ENCODE peak calls at places on chromosomes 11 and 22, in four cellular contexts. One of them, this sample, is unnamed.

GRCh38 chr11:73151371-73151870 is 9.3 kb upstream of the FCHSD2 start:
- DNase-seq in GM23338: no peak
- DNase-seq in brain microvascular endothelial cell: no peak
- DNase-seq in upper lobe of right lung: no peak
- DNase-seq in this sample: no peak

GRCh38 chr11:19013181-19013857 is 47.2 kb downstream of the MRGPRX2 start:
- DNase-seq in GM23338: peak
- DNase-seq in upper lobe of right lung: no peak
- DNase-seq in brain microvascular endothelial cell: no peak
- DNase-seq in this sample: no peak

GRCh38 chr22:20498913-20499312 is 3.3 kb upstream of the KLHL22 start:
- DNase-seq in upper lobe of right lung: no peak
- DNase-seq in GM23338: no peak
- DNase-seq in brain microvascular endothelial cell: no peak
- DNase-seq in this sample: no peak

GRCh38 chr11:86926975-86927374 is 28.2 kb downstream of the FZD4 start:
- DNase-seq in upper lobe of right lung: no peak
- DNase-seq in GM23338: no peak
- DNase-seq in brain microvascular endothelial cell: no peak
- DNase-seq in this sample: no peak

GRCh38 chr11:128627666-128628342 is 40.4 kb upstream of the ETS1 start:
- DNase-seq in brain microvascular endothelial cell: no peak
- DNase-seq in GM23338: peak
- DNase-seq in upper lobe of right lung: no peak
- DNase-seq in this sample: no peak

GRCh38 chr22:24169439-24170058 is 11.7 kb upstream of the SUSD2 start:
- DNase-seq in GM23338: no peak
- DNase-seq in brain microvascular endothelial cell: no peak
- DNase-seq in upper lobe of right lung: no peak
- DNase-seq in this sample: no peak

GRCh38 chr11:104883342-104883741 is 14.9 kb downstream of the CASP12 start:
- DNase-seq in brain microvascular endothelial cell: no peak
- DNase-seq in GM23338: no peak
- DNase-seq in upper lobe of right lung: no peak
- DNase-seq in this sample: no peak

GRCh38 chr11:117907276-117908110 is 21.7 kb downstream of the TMPRSS13 start:
- DNase-seq in upper lobe of right lung: peak
- DNase-seq in brain microvascular endothelial cell: peak
- DNase-seq in GM23338: peak
- DNase-seq in this sample: peak

GRCh38 chr11:118609380-118610219 is 2.2 kb downstream of the PHLDB1 start:
- DNase-seq in upper lobe of right lung: no peak
- DNase-seq in GM23338: peak
- DNase-seq in brain microvascular endothelial cell: no peak
- DNase-seq in this sample: no peak

GRCh38 chr11:79794057-79794456 is 353.2 kb upstream of the TENM4 start:
- DNase-seq in brain microvascular endothelial cell: no peak
- DNase-seq in upper lobe of right lung: no peak
- DNase-seq in GM23338: no peak
- DNase-seq in this sample: no peak

GRCh38 chr11:34161812-34162506 is 56.5 kb downstream of the NAT10 start:
- DNase-seq in brain microvascular endothelial cell: peak
- DNase-seq in upper lobe of right lung: no peak
- DNase-seq in GM23338: no peak
- DNase-seq in this sample: no peak
- H3K27ac ChIP-seq in brain microvascular endothelial cell: no peak
- H3K27ac ChIP-seq in upper lobe of right lung: no peak
- H3K27ac ChIP-seq in GM23338: no peak
- H3K27ac ChIP-seq in this sample: no peak

DNA sequence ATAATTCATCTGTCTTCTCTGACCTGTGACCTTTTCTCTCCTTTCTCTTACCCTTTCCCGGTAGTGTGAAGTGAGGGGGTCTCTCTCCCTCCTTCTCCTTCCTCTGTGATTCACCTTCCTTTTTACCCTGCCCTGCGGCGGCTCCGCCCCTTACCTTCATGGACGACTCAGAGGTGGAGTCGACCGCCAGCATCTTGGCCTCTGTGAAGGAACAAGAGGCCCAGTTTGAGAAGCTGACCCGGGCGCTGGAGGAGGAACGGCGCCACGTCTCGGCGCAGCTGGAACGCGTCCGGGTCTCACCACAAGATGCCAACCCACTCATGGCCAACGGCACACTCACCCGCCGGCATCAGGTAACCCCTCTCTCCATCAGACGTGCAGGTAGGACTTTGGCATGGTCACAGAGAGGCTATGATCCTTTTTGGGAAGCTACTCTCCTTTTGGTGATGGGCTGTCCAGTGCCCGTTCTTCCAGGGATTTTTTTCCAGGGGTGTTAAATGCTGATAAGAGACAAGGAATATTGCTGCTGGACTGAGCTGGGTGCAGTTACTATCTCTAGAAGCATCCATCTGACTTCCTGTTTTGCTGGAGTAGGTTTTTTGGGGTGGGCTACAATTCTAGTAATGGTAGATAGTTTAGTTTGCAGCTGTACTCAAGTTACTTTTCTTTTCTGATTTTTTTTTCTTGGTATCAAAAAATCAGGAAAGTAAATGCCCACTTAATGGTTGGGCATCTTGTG is 29.9 kb downstream of the CTNND1 start:
- DNase-seq in GM23338: no peak
- DNase-seq in upper lobe of right lung: no peak
- DNase-seq in brain microvascular endothelial cell: no peak
- DNase-seq in this sample: no peak
- H3K27ac ChIP-seq in GM23338: peak
- H3K27ac ChIP-seq in upper lobe of right lung: peak
- H3K27ac ChIP-seq in brain microvascular endothelial cell: no peak
- H3K27ac ChIP-seq in this sample: peak

GRCh38 chr22:46149493-46149997 is 781 bp upstream of the PPARA start:
- DNase-seq in brain microvascular endothelial cell: no peak
- DNase-seq in GM23338: peak
- DNase-seq in upper lobe of right lung: peak
- DNase-seq in this sample: no peak
- H3K27ac ChIP-seq in brain microvascular endothelial cell: no peak
- H3K27ac ChIP-seq in GM23338: no peak
- H3K27ac ChIP-seq in upper lobe of right lung: peak
- H3K27ac ChIP-seq in this sample: no peak

GRCh38 chr22:39252461-39253391 is 7.9 kb upstream of the PDGFB start:
- DNase-seq in brain microvascular endothelial cell: no peak
- DNase-seq in GM23338: peak
- DNase-seq in upper lobe of right lung: no peak
- DNase-seq in this sample: no peak

GRCh38 chr22:39255449-39256185 is 10.8 kb upstream of the PDGFB start:
- DNase-seq in brain microvascular endothelial cell: no peak
- DNase-seq in GM23338: no peak
- DNase-seq in upper lobe of right lung: no peak
- DNase-seq in this sample: no peak

GRCh38 chr22:39254789-39255298 is 10.1 kb upstream of the PDGFB start:
- DNase-seq in GM23338: no peak
- DNase-seq in upper lobe of right lung: no peak
- DNase-seq in brain microvascular endothelial cell: peak
- DNase-seq in this sample: no peak

GRCh38 chr22:39253427-39254070 is 8.8 kb upstream of the PDGFB start:
- DNase-seq in upper lobe of right lung: no peak
- DNase-seq in brain microvascular endothelial cell: peak
- DNase-seq in GM23338: peak
- DNase-seq in this sample: peak

DNA sequence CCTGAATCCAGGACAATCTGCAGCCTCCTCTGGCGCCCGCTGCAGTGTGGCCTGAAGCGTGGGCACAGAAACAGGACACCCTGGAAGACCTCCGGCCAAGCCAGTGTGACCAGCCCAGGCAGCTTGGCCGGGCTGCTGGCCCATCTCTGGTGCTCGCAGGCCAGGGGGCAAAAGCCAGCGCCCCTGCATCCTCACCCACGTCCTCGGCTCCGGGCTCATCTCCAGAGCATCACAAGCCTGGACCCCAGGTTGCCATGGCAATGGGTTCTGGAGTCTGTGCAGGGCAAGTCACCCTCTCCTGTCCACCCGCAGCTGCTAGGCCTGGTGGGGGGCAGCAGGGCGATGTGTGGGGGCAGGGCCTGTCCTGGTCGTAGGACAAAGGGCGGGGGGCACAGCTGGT is 9.3 kb upstream of the PDGFB start:
- DNase-seq in GM23338: no peak
- DNase-seq in upper lobe of right lung: no peak
- DNase-seq in brain microvascular endothelial cell: no peak
- DNase-seq in this sample: no peak
- H3K27ac ChIP-seq in GM23338: no peak
- H3K27ac ChIP-seq in upper lobe of right lung: no peak
- H3K27ac ChIP-seq in brain microvascular endothelial cell: no peak
- H3K27ac ChIP-seq in this sample: peak